ENCODE peak calls at places on chromosomes 13 and 19, in nine cellular contexts. V, U, N, G, B, X, L, C and Z are unnamed samples.
A peak's percentile ranks its signal among the peaks of the same experiment; 100 is the strongest.

GRCh38 chr13:22227895-22228294 is 557.0 kb downstream of the FGF9 start:
- DNase-seq in U (no peak), X (no peak), V (no peak), N (no peak), C (no peak), B (no peak), G (no peak), L (no peak), Z (peak; percentile 17)

GRCh38 chr19:53328967-53329366 is 4.6 kb upstream of the ZNF845 start:
- DNase-seq in B (no peak), N (peak; percentile 82), L (peak; percentile 33), V (no peak), C (no peak), U (peak; percentile 2), X (no peak), G (no peak), Z (no peak)

GRCh38 chr19:45901912-45902650 is at the start of gene MYPOP:
- DNase-seq in G (no peak), V (no peak), U (no peak), B (no peak), L (no peak), C (no peak), N (no peak), X (peak; percentile 44), Z (peak; percentile 58)

GRCh38 chr19:51354103-51354741 is 12.0 kb downstream of the ETFB start:
- DNase-seq in G (no peak), C (no peak), X (no peak), L (no peak), U (no peak), B (no peak), V (no peak), N (no peak), Z (no peak)

GRCh38 chr19:23474172-23474571 is 78.9 kb upstream of the ZNF91 start:
- DNase-seq in N (no peak), V (no peak), G (no peak), B (no peak), U (no peak), C (no peak), L (no peak), X (no peak), Z (no peak)

GRCh38 chr13:46964789-46965527 is 68.1 kb upstream of the HTR2A start:
- DNase-seq in N (no peak), B (no peak), X (no peak), L (no peak), U (peak; percentile 56), V (peak; percentile 41), G (no peak), C (no peak), Z (no peak)

GRCh38 chr19:46383171-46383815 is 30.1 kb downstream of the CCDC8 start:
- DNase-seq in X (no peak), C (peak; percentile 64), B (no peak), V (no peak), N (peak; percentile 82), L (peak; percentile 13), U (no peak), G (no peak), Z (no peak)

GRCh38 chr13:45879666-45880065 is 28.1 kb upstream of the SIAH3 start:
- DNase-seq in V (no peak), L (peak; percentile 66), N (no peak), B (no peak), X (peak; percentile 42), G (no peak), C (no peak), U (peak; percentile 46), Z (no peak)

GRCh38 chr19:34556500-34556899 is 74.9 kb downstream of the WTIP start:
- DNase-seq in V (no peak), G (no peak), U (no peak), X (peak; percentile 10), C (no peak), N (no peak), L (no peak), B (no peak), Z (no peak)

GRCh38 chr13:66154981-66155380 is 1075.2 kb downstream of the PCDH9 start:
- DNase-seq in G (no peak), N (no peak), B (no peak), C (no peak), X (no peak), V (peak; percentile 2), L (no peak), U (no peak), Z (no peak)

GRCh38 chr19:18322759-18323460 is at the start of gene LSM4:
- DNase-seq in C (peak; percentile 99), B (peak; percentile 100), U (peak; percentile 99), G (peak; percentile 89), X (peak; percentile 99), L (peak; percentile 98), N (peak; percentile 100), V (peak; percentile 96), Z (peak; percentile 98)
- TF ChIP-seq CTCF in C (no peak), B (peak; percentile 71), U (peak; percentile 55), G (peak; percentile 33), X (no peak), L (no peak), N (no peak), V (no peak), Z (peak; percentile 34)

GRCh38 chr13:106503730-106504129 is 31.7 kb downstream of the EFNB2 start:
- DNase-seq in U (no peak), C (no peak), N (no peak), G (no peak), L (no peak), X (no peak), V (no peak), B (no peak), Z (no peak)

GRCh38 chr13:106506286-106506685 is 29.2 kb downstream of the EFNB2 start:
- DNase-seq in L (no peak), U (no peak), G (no peak), X (no peak), C (no peak), B (no peak), V (no peak), N (no peak), Z (no peak)

GRCh38 chr13:106503272-106503671 is 32.2 kb downstream of the EFNB2 start:
- DNase-seq in G (no peak), U (peak; percentile 66), B (no peak), V (no peak), L (no peak), C (no peak), N (no peak), X (no peak), Z (no peak)

GRCh38 chr13:106505295-106505694 is 30.2 kb downstream of the EFNB2 start:
- DNase-seq in U (no peak), G (no peak), V (no peak), N (no peak), X (no peak), C (no peak), B (no peak), L (no peak), Z (no peak)

DNA sequence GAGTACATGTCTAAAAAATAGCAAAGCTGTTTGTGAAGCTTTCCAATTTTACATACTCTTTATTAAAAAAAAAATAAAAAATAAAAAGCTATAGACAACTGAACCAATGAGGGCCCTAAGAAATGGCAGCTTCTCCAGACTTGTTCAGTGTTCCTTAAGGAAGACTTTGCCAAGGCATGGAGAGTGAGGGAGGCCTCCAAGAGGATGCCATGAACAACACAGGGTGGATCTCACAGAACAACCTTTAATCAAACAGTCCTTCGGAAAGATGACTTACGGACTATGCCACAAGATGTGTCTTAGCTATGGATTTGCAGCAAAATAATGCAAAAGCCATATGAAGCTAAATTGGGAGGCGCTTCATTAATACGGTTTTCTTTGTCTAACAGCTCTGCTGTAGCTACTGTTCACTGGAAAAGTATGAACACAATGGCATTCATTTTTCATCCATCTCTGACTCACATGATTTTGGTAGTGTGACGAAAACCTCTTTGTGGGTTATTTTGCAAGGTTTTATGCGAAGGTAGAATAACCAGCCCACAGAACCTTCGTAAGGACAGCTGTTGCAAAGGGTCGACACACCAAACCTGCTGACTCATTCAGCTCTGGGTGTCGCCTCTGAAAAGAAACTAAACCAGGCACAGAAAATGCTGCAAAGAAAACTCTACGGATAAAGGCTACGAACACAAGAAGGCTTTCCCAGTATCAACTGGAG is 27.7 kb downstream of the EFNB2 start:
- DNase-seq in V (peak; percentile 67), N (no peak), G (peak; percentile 76), U (peak; percentile 95), X (no peak), C (no peak), L (no peak), B (no peak), Z (no peak)
- TF ChIP-seq CTCF in V (no peak), N (no peak), G (no peak), U (no peak), X (no peak), C (no peak), L (no peak), B (no peak), Z (no peak)

GRCh38 chr19:3262362-3262761 is 37.9 kb downstream of the CELF5 start:
- DNase-seq in C (no peak), V (no peak), B (no peak), N (no peak), U (no peak), G (no peak), L (no peak), X (no peak), Z (no peak)
- TF ChIP-seq CTCF in C (no peak), V (no peak), B (no peak), N (no peak), U (no peak), G (no peak), L (no peak), X (no peak), Z (no peak)

DNA sequence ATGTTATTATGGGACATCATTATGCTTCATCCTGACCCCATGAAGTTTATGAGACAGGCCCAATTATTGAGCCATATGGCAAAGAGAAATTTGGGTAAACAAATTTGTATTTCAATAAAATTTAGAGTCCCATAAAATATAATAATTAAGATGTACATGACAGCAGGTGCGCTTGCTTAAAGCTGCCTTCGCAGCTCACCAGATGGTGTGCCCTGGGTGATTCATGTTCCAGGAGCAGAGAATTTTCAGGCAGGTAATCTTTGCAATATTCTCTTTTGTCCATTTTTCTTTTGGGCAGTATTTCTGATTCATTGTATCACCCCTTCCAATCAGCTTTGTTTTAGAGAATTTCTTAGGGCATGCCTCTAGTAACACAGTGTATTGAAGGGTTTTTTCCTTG is 39.6 kb upstream of the WASF3 start:
- DNase-seq in L (no peak), U (no peak), G (no peak), X (no peak), B (no peak), C (no peak), N (peak; percentile 29), V (no peak), Z (no peak)
- TF ChIP-seq CTCF in L (no peak), U (no peak), G (no peak), X (no peak), B (no peak), C (no peak), N (no peak), V (no peak), Z (no peak)

DNA sequence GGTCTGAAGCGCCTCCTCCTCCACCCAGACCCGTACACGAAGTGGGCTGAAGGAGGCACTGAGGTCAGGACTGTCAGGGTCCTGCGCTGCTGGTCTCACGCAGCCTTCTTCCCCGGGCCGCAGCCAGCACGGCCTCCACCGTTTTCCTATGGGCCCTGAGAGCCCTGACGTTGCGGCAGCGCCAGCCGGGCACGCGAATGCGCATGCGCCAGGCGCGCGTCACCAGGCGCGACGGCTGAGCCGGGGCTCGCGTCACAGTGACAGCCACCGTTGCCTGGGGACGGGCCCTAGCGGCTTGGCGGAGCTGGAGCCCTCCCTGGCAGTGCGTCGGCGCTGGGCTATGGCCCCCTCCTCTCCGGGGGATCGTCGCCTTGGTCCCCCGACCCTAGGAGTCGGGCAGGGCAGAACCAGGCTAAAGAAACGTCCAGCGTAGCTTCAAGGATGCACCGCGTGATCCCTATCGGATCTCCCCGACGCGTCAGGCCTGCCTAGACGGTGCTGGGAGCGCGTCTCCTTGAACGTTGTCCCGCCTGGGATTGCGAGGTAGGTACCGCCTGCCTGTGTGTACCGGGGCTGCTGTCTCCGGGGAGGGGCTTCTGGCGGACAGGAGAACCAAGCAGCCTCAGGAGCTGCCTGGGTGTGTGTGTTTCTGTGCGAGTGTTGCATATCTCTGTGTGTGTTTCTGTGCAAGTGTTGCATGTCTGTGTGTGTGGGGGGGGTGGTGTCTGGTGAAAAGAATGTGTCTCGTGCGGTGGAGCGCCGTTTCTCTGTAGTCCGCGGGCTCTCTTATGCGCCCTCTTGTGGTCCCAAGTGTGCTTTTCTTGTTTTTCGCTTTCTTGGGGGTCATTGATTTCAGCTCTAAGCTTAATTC is 43.2 kb downstream of the ZNF571 start:
- DNase-seq in L (peak; percentile 23), U (peak; percentile 75), C (no peak), G (peak; percentile 7), N (peak; percentile 84), B (no peak), V (no peak), X (no peak), Z (peak; percentile 91)
- TF ChIP-seq CTCF in L (no peak), U (peak; percentile 70), C (no peak), G (peak; percentile 49), N (no peak), B (no peak), V (peak; percentile 54), X (peak; percentile 53), Z (peak; percentile 32)